ENCODE peak calls at places on chromosome 11, in eight cellular contexts. T is stimulated activated CD4-positive, alpha-beta T cell treated with anti-CD3 and anti-CD28 coated beads, Interleukin-15, amount 100 ng/mL, for 48 hours; W is mucosa of descending colon; A is activated gamma-delta T cell treated with Interleukin-2 at 50 U/mL for 16 hours; C is endothelial cell; I is HFFc6; J is occipital lobe; H is Panc1. Z is an unnamed sample.

GRCh38 chr11:44318369-44318768 is 8.4 kb upstream of the ALX4 start:
- DNase-seq in T (no peak), W (no peak), A (no peak), C (no peak), I (no peak), J (no peak), H (no peak), Z (no peak)

GRCh38 chr11:117392001-117392690 is 64.5 kb downstream of the CEP164 start:
- DNase-seq in T (no peak), W (no peak), A (no peak), C (no peak), I (no peak), J (no peak), H (no peak), Z (no peak)

GRCh38 chr11:75719089-75719638 is 1.5 kb downstream of the MOGAT2 start:
- DNase-seq in T (no peak), W (peak; percentile 50), A (no peak), C (no peak), I (no peak), J (no peak), H (no peak), Z (no peak)

GRCh38 chr11:23856654-23857053 is 640.2 kb upstream of the LUZP2 start:
- DNase-seq in T (no peak), W (no peak), A (no peak), C (no peak), I (no peak), J (no peak), H (no peak), Z (no peak)

GRCh38 chr11:60367896-60368295 is 10.4 kb upstream of the MS4A7 start:
- DNase-seq in T (no peak), W (no peak), A (no peak), C (no peak), I (no peak), J (no peak), H (no peak), Z (no peak)

GRCh38 chr11:22244986-22245592 is 52.2 kb downstream of the ANO5 start:
- DNase-seq in T (no peak), W (no peak), A (no peak), C (peak; percentile 31), I (no peak), J (no peak), H (peak; percentile 28), Z (no peak)

GRCh38 chr11:131815631-131816030 is 445.2 kb downstream of the NTM start:
- DNase-seq in T (no peak), W (no peak), A (no peak), C (no peak), I (no peak), J (no peak), H (no peak), Z (no peak)

GRCh38 chr11:209275-210121 is 2.0 kb downstream of the RIC8A start:
- DNase-seq in T (no peak), W (no peak), A (no peak), C (no peak), I (no peak), J (no peak), H (no peak), Z (no peak)

GRCh38 chr11:65612691-65613090 is 1.3 kb downstream of the MAP3K11 start:
- DNase-seq in T (no peak), W (no peak), A (no peak), C (no peak), I (no peak), J (no peak), H (no peak), Z (no peak)

GRCh38 chr11:29153078-29153477 is 863.8 kb downstream of the KCNA4 start:
- DNase-seq in T (no peak), W (no peak), A (no peak), C (no peak), I (no peak), J (no peak), H (no peak), Z (no peak)

GRCh38 chr11:100563541-100564280 is 123.4 kb upstream of the ARHGAP42 start:
- DNase-seq in T (no peak), W (no peak), A (no peak), C (no peak), I (peak; percentile 67), J (no peak), H (no peak), Z (no peak)

GRCh38 chr11:10806206-10806605 is 2.5 kb downstream of the EIF4G2 start:
- DNase-seq in T (no peak), W (no peak), A (no peak), C (no peak), I (no peak), J (no peak), H (no peak), Z (no peak)

GRCh38 chr11:44670814-44671213 is 55.9 kb upstream of the TSPAN18 start:
- DNase-seq in T (no peak), W (no peak), A (no peak), C (no peak), I (no peak), J (no peak), H (no peak), Z (no peak)

GRCh38 chr11:73242291-73243092 is 24.4 kb downstream of the P2RY2 start:
- DNase-seq in T (peak; percentile 72), W (peak; percentile 85), A (peak; percentile 67), C (peak; percentile 87), I (peak; percentile 64), J (peak; percentile 22), H (peak; percentile 39), Z (peak; percentile 54)

GRCh38 chr11:61731956-61732675 is 20.3 kb upstream of the MYRF start:
- DNase-seq in T (no peak), W (no peak), A (no peak), C (no peak), I (no peak), J (no peak), H (no peak), Z (no peak)

GRCh38 chr11:32003335-32003734 is 87.5 kb upstream of the RCN1 start:
- DNase-seq in T (no peak), W (no peak), A (no peak), C (no peak), I (no peak), J (no peak), H (no peak), Z (no peak)

Z was measured in stimulated activated CD8-positive, alpha-beta memory T cell treated with anti-CD3 and anti-CD28 coated beads, Interleukin-15, amount 100 ng/mL, for 48 hours.